ENCODE peak calls at places on chromosomes 3 and 15, in eight cellular contexts. A is posterior cingulate gyrus, T is left colon, E is cerebellar nuclear complex, M is GM03348, Q is ELF-1, W is fibroblast of gingiva, I is mucosa of gallbladder. N is an unnamed sample.

GRCh38 chr3:7288133-7288532 is 427.2 kb downstream of the GRM7 start:
- DNase-seq in Q (no peak), T (no peak), E (no peak), W (no peak), A (no peak), M (no peak), I (no peak), N (no peak)

GRCh38 chr3:183265713-183266417 is 12.8 kb downstream of the B3GNT5 start:
- DNase-seq in I (peak), E (no peak), A (no peak), T (peak), W (peak), M (peak), Q (no peak), N (no peak)

GRCh38 chr15:74829991-74830390 is 3.6 kb downstream of the CPLX3 start:
- DNase-seq in E (no peak), T (no peak), W (no peak), Q (no peak), A (no peak), M (no peak), I (no peak), N (no peak)

GRCh38 chr15:88513195-88513594 is 33.3 kb downstream of the DET1 start:
- DNase-seq in A (no peak), I (no peak), E (no peak), T (no peak), Q (no peak), M (peak), W (no peak), N (no peak)

GRCh38 chr3:74523811-74524210 is 90.6 kb downstream of the CNTN3 start:
- DNase-seq in Q (no peak), E (no peak), W (no peak), M (no peak), A (no peak), T (no peak), I (no peak), N (no peak)

GRCh38 chr3:72375237-72376154 is 472.7 kb downstream of the SHQ1 start:
- DNase-seq in W (no peak), E (no peak), Q (no peak), A (no peak), I (no peak), M (no peak), T (no peak), N (no peak)

GRCh38 chr3:65479967-65480366 is 558.8 kb downstream of the MAGI1 start:
- DNase-seq in E (no peak), Q (no peak), I (no peak), W (no peak), A (no peak), T (no peak), M (no peak), N (no peak)

GRCh38 chr3:159775372-159775961 is 213.2 kb upstream of the IL12A start:
- DNase-seq in E (no peak), A (peak), I (peak), T (peak), W (peak), Q (peak), M (peak), N (peak)

GRCh38 chr3:194081826-194082225 is 54.1 kb upstream of the HES1 start:
- DNase-seq in T (no peak), Q (no peak), A (no peak), W (no peak), I (no peak), M (no peak), E (no peak), N (no peak)

GRCh38 chr3:155102329-155102728 is 22.2 kb downstream of the MME start:
- DNase-seq in I (no peak), T (no peak), A (no peak), E (no peak), M (peak), W (no peak), Q (no peak), N (no peak)

GRCh38 chr3:160671231-160671630 is 5.7 kb upstream of the ARL14 start:
- DNase-seq in E (no peak), T (no peak), Q (no peak), A (no peak), I (no peak), W (peak), M (no peak), N (no peak)

GRCh38 chr15:85019815-85020590 is 38.3 kb downstream of the PDE8A start:
- DNase-seq in M (no peak), I (no peak), A (no peak), T (no peak), Q (no peak), E (no peak), W (peak), N (no peak)

GRCh38 chr3:73927203-73927570 is 302.4 kb upstream of the PDZRN3 start:
- DNase-seq in M (no peak), I (no peak), Q (no peak), W (no peak), A (no peak), T (no peak), E (no peak), N (no peak)

GRCh38 chr15:70410371-70410975 is 312.8 kb upstream of the TLE3 start:
- DNase-seq in T (no peak), Q (peak), A (no peak), M (no peak), I (no peak), E (no peak), W (no peak), N (no peak)

GRCh38 chr3:108117245-108117644 is 26.4 kb upstream of the CD47 start:
- DNase-seq in Q (no peak), E (no peak), A (no peak), T (no peak), I (no peak), W (no peak), M (peak), N (no peak)

GRCh38 chr3:41131224-41131623 is 68.1 kb upstream of the CTNNB1 start:
- DNase-seq in Q (peak), W (no peak), A (no peak), E (no peak), I (no peak), M (no peak), T (no peak), N (no peak)

GRCh38 chr15:83204697-83205096 is 2.9 kb downstream of the HDGFL3 start:
- DNase-seq in A (no peak), Q (peak), W (no peak), E (no peak), M (no peak), I (no peak), T (no peak), N (no peak)

GRCh38 chr3:169497567-169498257 is 165.8 kb downstream of the MECOM start:
- DNase-seq in Q (no peak), M (no peak), E (no peak), A (no peak), I (no peak), T (no peak), W (peak), N (no peak)

GRCh38 chr3:141505166-141505565 is 18.3 kb downstream of the RASA2 start:
- DNase-seq in T (no peak), M (no peak), I (no peak), W (no peak), Q (no peak), A (no peak), E (no peak), N (no peak)

GRCh38 chr3:177602601-177603136 is 405.4 kb upstream of the TBL1XR1 start:
- DNase-seq in E (no peak), W (no peak), T (no peak), M (no peak), I (no peak), A (no peak), Q (peak), N (peak)

GRCh38 chr15:101156509-101157159 is 95.2 kb downstream of the CHSY1 start:
- DNase-seq in E (no peak), W (peak), Q (no peak), A (no peak), I (no peak), M (no peak), T (no peak), N (no peak)

N was measured in NCI-H2227 treated with DMSO at 0.1 percent for 48 hours.